ENCODE peak calls at places on chromosomes 12 and 14, in five cellular contexts. G is heart left ventricle, E is MM.1S, H is lung, X is fibroblast of lung. Y is an unnamed sample. For H3K9me3, the result is how much of the 10 kb centered on the place peaks cover.

GRCh38 chr12:76946451-76946850 is 67.6 kb upstream of the CSRP2 start:
- DNase-seq in G (no peak), X (no peak), E (no peak), H (no peak), Y (no peak)

GRCh38 chr12:18799561-18799960 is 61.6 kb downstream of the CAPZA3 start:
- DNase-seq in H (no peak), G (no peak), E (no peak), X (peak), Y (no peak)

GRCh38 chr12:88590851-88591250 is 10.6 kb upstream of the KITLG start:
- DNase-seq in X (no peak), E (no peak), G (no peak), H (no peak), Y (no peak)

GRCh38 chr12:9064201-9064814 is 51.4 kb downstream of the A2M start:
- DNase-seq in G (peak), E (peak), X (peak), H (peak), Y (peak)

GRCh38 chr12:53652366-53652765 is 23.5 kb downstream of the ATP5MC2 start:
- DNase-seq in X (no peak), H (no peak), G (no peak), E (no peak), Y (no peak)

GRCh38 chr12:34599530-34600513 is 577.5 kb downstream of the ALG10 start:
- DNase-seq in H (peak), G (no peak), E (no peak), X (no peak), Y (no peak)

GRCh38 chr12:111248981-111249380 is 119.9 kb downstream of the PHETA1 start:
- DNase-seq in H (no peak), E (no peak), X (no peak), G (no peak), Y (no peak)

GRCh38 chr12:68324531-68324930 is 7.6 kb downstream of the MDM1 start:
- DNase-seq in X (no peak), E (no peak), H (no peak), G (no peak), Y (no peak)

GRCh38 chr12:49362077-49362476 is 5.2 kb upstream of the SPATS2 start:
- DNase-seq in H (no peak), E (no peak), G (no peak), X (no peak), Y (no peak)

GRCh38 chr12:55932546-55932919 is 1.6 kb downstream of the DGKA start:
- DNase-seq in E (no peak), G (no peak), X (peak), H (no peak), Y (peak)

GRCh38 chr14:99127651-99128167 is 144.3 kb downstream of the BCL11B start:
- DNase-seq in G (no peak), H (peak), X (no peak), E (no peak), Y (peak)

GRCh38 chr12:80681287-80681686 is 26.1 kb upstream of the MYF6 start:
- DNase-seq in H (no peak), X (no peak), G (no peak), E (peak), Y (no peak)

GRCh38 chr12:69966409-69966808 is 141.4 kb downstream of the MYRFL start:
- DNase-seq in H (no peak), E (no peak), X (peak), G (peak), Y (no peak)

GRCh38 chr12:3491938-3492867 is 1.2 kb downstream of the PRMT8 start:
- DNase-seq in E (peak), H (peak), X (peak), G (peak), Y (peak)

GRCh38 chr14:30553311-30553989 is 5.5 kb upstream of the G2E3 start:
- DNase-seq in G (no peak), X (peak), E (no peak), H (no peak), Y (no peak)
- H3K9me3 ChIP-seq in G (under half), X (under half), E (under half), H (under half), Y (under half)

GRCh38 chr12:12563529-12563928 is 866 bp upstream of the DUSP16 start:
- DNase-seq in E (no peak), H (no peak), X (no peak), G (no peak), Y (no peak)
- H3K4me3 ChIP-seq in E (peak), H (no peak), X (no peak), G (no peak), Y (no peak)

GRCh38 chr12:50666023-50666422 is 97.9 kb upstream of the ATF1 start:
- DNase-seq in E (no peak), G (no peak), H (no peak), X (no peak), Y (no peak)
- H3K9me3 ChIP-seq in E (under half), G (under half), H (under half), X (under half), Y (under half)

DNA sequence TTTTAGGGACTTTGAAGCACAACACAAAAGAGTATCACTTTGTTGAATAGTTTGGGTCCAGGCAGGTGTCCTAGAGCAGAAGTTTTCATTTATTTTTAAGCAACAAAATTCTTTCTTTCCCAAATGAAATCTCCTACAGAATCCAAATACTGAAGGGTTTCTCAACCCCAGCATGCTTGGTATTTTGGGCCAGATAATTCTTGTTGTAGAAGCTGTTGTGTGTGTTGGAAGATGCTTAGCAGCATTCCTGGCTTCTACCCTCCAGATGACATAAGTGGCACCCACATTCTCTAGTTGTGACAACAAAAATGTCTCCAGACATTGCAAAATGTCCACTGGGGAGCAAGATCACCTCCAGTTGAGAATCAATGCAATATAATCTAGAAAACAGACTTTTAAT is 97.8 kb downstream of the PRKCH start:
- DNase-seq in H (no peak), G (no peak), X (no peak), E (no peak), Y (no peak)
- H3K4me3 ChIP-seq in H (no peak), G (no peak), X (no peak), E (no peak), Y (no peak)

GRCh38 chr12:117441751-117442150 is 80.3 kb upstream of the NOS1 start:
- DNase-seq in H (no peak), X (no peak), E (no peak), G (peak), Y (no peak)
- H3K9me3 ChIP-seq in H (under half), X (under half), E (under half), G (under half), Y (under half)

DNA sequence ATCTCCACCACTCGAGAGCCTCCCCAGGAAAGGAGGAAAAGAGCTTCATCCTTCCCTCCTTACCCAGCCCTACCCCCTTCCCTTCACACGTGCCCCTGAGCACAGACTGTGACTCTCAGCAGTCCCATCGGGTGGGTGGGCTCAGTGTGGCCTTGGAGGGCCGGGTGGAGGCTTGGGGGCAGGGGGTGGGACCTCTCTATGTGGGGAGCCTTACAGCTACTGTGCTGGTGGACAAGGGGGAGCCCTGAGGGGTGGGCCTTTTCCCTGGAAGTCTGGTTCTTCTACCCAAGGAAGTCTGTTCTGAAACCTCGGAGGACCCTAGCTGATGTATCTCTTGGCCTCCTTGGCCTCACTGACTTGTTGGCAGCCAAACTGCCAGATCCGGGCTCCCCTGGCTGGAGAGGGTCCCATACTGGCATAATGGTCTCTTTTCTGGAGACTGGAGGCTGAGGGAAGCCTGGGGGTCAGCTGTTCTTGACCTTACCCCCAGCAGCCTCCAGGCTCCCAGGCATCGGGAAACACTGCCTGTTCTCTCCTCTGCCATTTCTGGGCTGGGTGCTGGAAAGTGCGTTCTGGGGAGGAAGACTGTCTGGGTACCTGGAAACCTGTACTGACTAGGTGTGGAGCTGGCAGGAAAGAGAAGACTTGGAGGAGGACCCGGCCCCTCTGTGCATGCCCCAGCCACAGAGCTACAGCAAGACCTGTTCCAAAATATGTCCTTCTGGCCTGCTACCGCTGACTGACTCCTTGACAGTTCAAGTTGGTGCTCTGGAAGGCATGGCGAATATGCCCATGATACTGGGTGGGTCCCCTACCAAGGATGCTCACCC is 7.6 kb downstream of the VASH1 start:
- DNase-seq in H (peak), G (no peak), E (no peak), X (no peak), Y (no peak)
- H3K4me3 ChIP-seq in H (no peak), G (no peak), E (no peak), X (no peak), Y (no peak)

DNA sequence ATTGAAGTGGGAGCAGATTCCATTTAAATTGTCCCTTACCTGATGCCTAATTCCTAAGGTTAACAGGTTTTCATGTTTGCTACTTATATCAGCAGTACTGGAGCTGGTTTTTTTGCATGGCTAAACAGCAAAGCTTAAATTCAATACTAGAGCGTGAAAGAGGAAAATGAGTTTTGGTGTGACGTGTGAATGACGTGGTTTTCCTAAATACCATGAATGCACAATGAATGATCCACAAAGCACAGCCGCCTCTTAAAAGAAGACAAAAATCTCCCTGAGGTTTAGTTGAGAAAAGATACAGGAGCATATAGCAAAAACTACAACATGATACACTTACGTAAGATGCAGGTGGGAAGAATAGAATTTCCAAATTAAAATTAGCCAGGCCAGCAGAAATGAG is 731.1 kb downstream of the DIO2 start:
- DNase-seq in X (no peak), G (no peak), E (no peak), H (no peak), Y (no peak)
- H3K9me3 ChIP-seq in X (under half), G (under half), E (under half), H (under half), Y (under half)

GRCh38 chr12:130955238-130955816 is 1.6 kb downstream of the ADGRD1 start:
- DNase-seq in H (no peak), E (no peak), G (peak), X (no peak), Y (no peak)

GRCh38 chr12:130952545-130952954 is 1.2 kb upstream of the ADGRD1 start:
- DNase-seq in E (no peak), G (no peak), H (no peak), X (no peak), Y (no peak)

GRCh38 chr12:130956009-130956408 is 2.3 kb downstream of the ADGRD1 start:
- DNase-seq in X (no peak), G (no peak), E (no peak), H (no peak), Y (no peak)

GRCh38 chr12:130953783-130954543 is at the start of gene ADGRD1:
- DNase-seq in H (peak), G (peak), X (peak), E (no peak), Y (no peak)

DNA sequence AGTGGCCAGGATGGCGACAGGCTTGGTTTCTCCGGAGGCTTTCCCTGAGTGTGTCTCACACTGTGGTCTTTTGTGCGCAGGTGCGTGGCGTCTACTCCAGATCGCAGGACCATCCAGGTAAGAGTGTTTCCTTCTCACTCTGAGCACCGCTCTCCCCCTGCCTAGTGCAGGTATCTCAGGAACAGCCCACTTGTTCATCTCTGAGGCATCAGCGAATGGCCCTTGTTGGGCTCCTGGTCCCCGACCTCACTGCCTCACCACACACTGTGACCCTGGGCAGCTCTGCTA is 781 bp downstream of the ADGRD1 start:
- DNase-seq in G (no peak), E (no peak), H (peak), X (no peak), Y (no peak)
- H3K4me3 ChIP-seq in G (peak), E (no peak), H (peak), X (peak), Y (no peak)

GRCh38 chr14:105400016-105400415 is 1.7 kb downstream of the TEX22 start:
- DNase-seq in E (no peak), G (peak), H (no peak), X (no peak), Y (no peak)
- H3K9me3 ChIP-seq in E (under half), G (under half), H (under half), X (under half), Y (under half)